ENCODE peak calls at places on chromosomes 5 and 9, in seven cellular contexts. One of them, this sample, is unnamed.

GRCh38 chr5:120684749-120685415 is 220.8 kb downstream of the PRR16 start:
- DNase-seq in cardiac fibroblast: peak
- DNase-seq in GM10248: no peak
- DNase-seq in CD8-positive, alpha-beta memory T cell: no peak
- DNase-seq in caudate nucleus: no peak
- DNase-seq in SJSA1: peak
- DNase-seq in PC-3: no peak
- DNase-seq in this sample: peak

GRCh38 chr5:159178978-159179377 is 30.4 kb downstream of the RNF145 start:
- DNase-seq in cardiac fibroblast: peak
- DNase-seq in GM10248: no peak
- DNase-seq in CD8-positive, alpha-beta memory T cell: no peak
- DNase-seq in caudate nucleus: no peak
- DNase-seq in SJSA1: peak
- DNase-seq in PC-3: peak
- DNase-seq in this sample: no peak

GRCh38 chr9:136014147-136014927 is 53.2 kb upstream of the UBAC1 start:
- DNase-seq in cardiac fibroblast: no peak
- DNase-seq in GM10248: no peak
- DNase-seq in CD8-positive, alpha-beta memory T cell: no peak
- DNase-seq in caudate nucleus: no peak
- DNase-seq in SJSA1: no peak
- DNase-seq in PC-3: no peak
- DNase-seq in this sample: peak

GRCh38 chr5:109597893-109598292 is 91.8 kb upstream of the MAN2A1 start:
- DNase-seq in cardiac fibroblast: no peak
- DNase-seq in GM10248: no peak
- DNase-seq in CD8-positive, alpha-beta memory T cell: no peak
- DNase-seq in caudate nucleus: no peak
- DNase-seq in SJSA1: no peak
- DNase-seq in PC-3: no peak
- DNase-seq in this sample: no peak

GRCh38 chr5:153276151-153276550 is 214.3 kb upstream of the GRIA1 start:
- DNase-seq in cardiac fibroblast: peak
- DNase-seq in GM10248: peak
- DNase-seq in CD8-positive, alpha-beta memory T cell: no peak
- DNase-seq in caudate nucleus: no peak
- DNase-seq in SJSA1: peak
- DNase-seq in PC-3: peak
- DNase-seq in this sample: no peak

GRCh38 chr5:151585970-151586369 is 5.2 kb downstream of the FAT2 start:
- DNase-seq in cardiac fibroblast: no peak
- DNase-seq in GM10248: no peak
- DNase-seq in CD8-positive, alpha-beta memory T cell: no peak
- DNase-seq in caudate nucleus: no peak
- DNase-seq in SJSA1: no peak
- DNase-seq in PC-3: no peak
- DNase-seq in this sample: no peak

GRCh38 chr9:124869466-124869985 is 7.6 kb downstream of the ARPC5L start:
- DNase-seq in cardiac fibroblast: no peak
- DNase-seq in GM10248: no peak
- DNase-seq in CD8-positive, alpha-beta memory T cell: peak
- DNase-seq in caudate nucleus: peak
- DNase-seq in SJSA1: peak
- DNase-seq in PC-3: peak
- DNase-seq in this sample: no peak

GRCh38 chr5:9156282-9156681 is 389.6 kb downstream of the SEMA5A start:
- DNase-seq in cardiac fibroblast: peak
- DNase-seq in GM10248: peak
- DNase-seq in CD8-positive, alpha-beta memory T cell: no peak
- DNase-seq in caudate nucleus: peak
- DNase-seq in SJSA1: peak
- DNase-seq in PC-3: peak
- DNase-seq in this sample: peak

GRCh38 chr5:67058998-67059746 is 137.4 kb downstream of the CD180 start:
- DNase-seq in cardiac fibroblast: peak
- DNase-seq in GM10248: no peak
- DNase-seq in CD8-positive, alpha-beta memory T cell: no peak
- DNase-seq in caudate nucleus: no peak
- DNase-seq in SJSA1: peak
- DNase-seq in PC-3: no peak
- DNase-seq in this sample: no peak

GRCh38 chr9:89109666-89110065 is 69.0 kb downstream of the SHC3 start:
- DNase-seq in cardiac fibroblast: peak
- DNase-seq in GM10248: no peak
- DNase-seq in CD8-positive, alpha-beta memory T cell: no peak
- DNase-seq in caudate nucleus: no peak
- DNase-seq in SJSA1: no peak
- DNase-seq in PC-3: no peak
- DNase-seq in this sample: no peak

This sample was measured in 8988T.